ENCODE peak calls at places on chromosomes 4 and X, in seven cellular contexts. M is AG10803; Y is GM10248; E is activated CD8-positive, alpha-beta T cell treated with anti-CD3 and anti-CD28 coated beads for 36 hours; I is fibroblast of pulmonary artery; O is progenitor cell of endocrine pancreas; W is left ventricle myocardium inferior. C is an unnamed sample.

GRCh38 chr4:187464561-187464960 is 531.0 kb upstream of the ZFP42 start:
- DNase-seq in M (no peak), Y (no peak), E (no peak), I (no peak), O (no peak), W (no peak), C (no peak)

GRCh38 chr4:98516441-98517323 is 141.7 kb downstream of the TSPAN5 start:
- DNase-seq in M (peak; percentile 54), Y (no peak), E (no peak), I (peak; percentile 37), O (no peak), W (no peak), C (no peak)

GRCh38 chrX:132025085-132025484 is 2.0 kb downstream of the STK26 start:
- DNase-seq in M (no peak), Y (no peak), E (peak; percentile 49), I (no peak), O (no peak), W (no peak), C (no peak)

GRCh38 chr4:6771229-6771671 is 11.3 kb upstream of the KIAA0232 start:
- DNase-seq in M (peak; percentile 85), Y (no peak), E (no peak), I (no peak), O (no peak), W (peak; percentile 78), C (peak; percentile 61)

GRCh38 chrX:12711435-12712040 is 79.7 kb upstream of the PRPS2 start:
- DNase-seq in M (no peak), Y (no peak), E (no peak), I (no peak), O (no peak), W (no peak), C (no peak)

GRCh38 chr4:40357738-40358137 is 22.6 kb downstream of the CHRNA9 start:
- DNase-seq in M (no peak), Y (no peak), E (no peak), I (no peak), O (no peak), W (no peak), C (no peak)

GRCh38 chrX:68443155-68443868 is 10.0 kb upstream of the OPHN1 start:
- DNase-seq in M (peak; percentile 67), Y (no peak), E (peak; percentile 36), I (peak; percentile 45), O (no peak), W (peak; percentile 21), C (no peak)

GRCh38 chrX:14694631-14695030 is 165.3 kb downstream of the GLRA2 start:
- DNase-seq in M (peak; percentile 78), Y (no peak), E (no peak), I (peak; percentile 2), O (no peak), W (no peak), C (no peak)

GRCh38 chr4:76545161-76545884 is 110.3 kb downstream of the SHROOM3 start:
- DNase-seq in M (peak; percentile 35), Y (no peak), E (peak; percentile 4), I (no peak), O (no peak), W (no peak), C (no peak)

GRCh38 chrX:20254712-20255299 is 11.9 kb downstream of the RPS6KA3 start:
- DNase-seq in M (peak; percentile 21), Y (no peak), E (no peak), I (peak; percentile 46), O (no peak), W (no peak), C (no peak)

GRCh38 chr4:76611164-76611563 is 176.1 kb downstream of the SHROOM3 start:
- DNase-seq in M (peak; percentile 69), Y (no peak), E (no peak), I (peak; percentile 56), O (no peak), W (no peak), C (no peak)

GRCh38 chr4:189301692-189302091 is 639.0 kb upstream of the FRG1 start:
- DNase-seq in M (no peak), Y (no peak), E (no peak), I (no peak), O (no peak), W (no peak), C (no peak)

GRCh38 chr4:164807611-164808010 is 53.7 kb downstream of the SMIM31 start:
- DNase-seq in M (no peak), Y (no peak), E (no peak), I (no peak), O (no peak), W (no peak), C (no peak)

GRCh38 chr4:154854362-154854761 is 73.3 kb downstream of the RBM46 start:
- DNase-seq in M (no peak), Y (no peak), E (no peak), I (peak; percentile 52), O (no peak), W (no peak), C (no peak)
- TF ChIP-seq CTCF in M (peak; percentile 28), Y (no peak), E (no peak), I (peak; percentile 44), O (peak; percentile 58), W (peak; percentile 49), C (peak; percentile 57)

GRCh38 chrX:17805120-17805519 is 56.0 kb downstream of the RAI2 start:
- DNase-seq in M (no peak), Y (no peak), E (no peak), I (no peak), O (no peak), W (no peak), C (no peak)
- TF ChIP-seq CTCF in M (no peak), Y (no peak), E (no peak), I (no peak), O (peak; percentile 30), W (no peak), C (peak; percentile 16)

DNA sequence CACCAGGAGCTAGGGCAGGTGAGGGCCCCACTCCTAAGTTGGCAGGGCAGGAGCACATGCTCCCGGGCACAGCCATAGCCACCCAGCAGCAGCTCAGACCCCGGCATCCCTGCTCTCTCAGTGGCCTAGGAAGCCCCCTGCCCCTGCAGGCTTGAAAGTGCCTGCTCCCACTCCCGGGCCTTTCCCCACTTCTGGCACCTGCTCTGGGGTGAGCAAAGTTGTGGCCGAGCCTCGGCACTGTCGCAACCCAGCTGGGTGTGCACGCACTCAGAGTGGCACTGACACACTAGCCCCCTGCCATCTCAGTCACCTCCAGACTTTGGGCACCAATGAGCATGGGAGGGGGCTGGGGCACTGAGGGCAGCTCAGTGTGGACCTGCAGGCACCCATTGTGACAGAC is 60.8 kb upstream of the CDKN2AIP start:
- DNase-seq in M (no peak), Y (no peak), E (no peak), I (no peak), O (no peak), W (no peak), C (no peak)
- TF ChIP-seq CTCF in M (no peak), Y (no peak), E (no peak), I (no peak), O (no peak), W (no peak), C (no peak)

GRCh38 chr4:111798840-111799239 is 346.4 kb upstream of the FAM241A start:
- DNase-seq in M (no peak), Y (no peak), E (no peak), I (no peak), O (no peak), W (no peak), C (no peak)
- TF ChIP-seq CTCF in M (peak; percentile 18), Y (no peak), E (no peak), I (no peak), O (peak; percentile 52), W (no peak), C (peak; percentile 15)

DNA sequence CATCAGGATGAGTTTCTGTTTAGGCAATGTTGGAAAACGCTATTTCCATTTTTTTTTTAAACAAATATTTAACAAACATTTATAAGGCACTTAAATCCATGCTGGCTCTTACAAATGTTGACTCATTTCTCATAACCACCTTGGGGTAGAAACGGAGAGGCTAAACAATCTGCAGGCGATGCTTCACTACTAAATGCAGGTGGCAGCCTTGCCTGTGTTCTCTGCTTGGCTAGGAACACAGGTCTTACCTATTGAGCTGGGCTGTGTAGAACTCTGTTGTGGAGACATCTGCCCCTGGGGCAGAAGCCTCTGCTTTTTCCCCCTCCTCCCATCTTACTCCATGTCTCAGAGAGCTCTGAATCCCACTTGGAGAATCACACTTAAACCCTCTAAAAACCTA is 1.4 kb upstream of the CXCL1 start:
- DNase-seq in M (no peak), Y (no peak), E (no peak), I (no peak), O (no peak), W (no peak), C (no peak)
- TF ChIP-seq CTCF in M (no peak), Y (no peak), E (no peak), I (no peak), O (no peak), W (no peak), C (no peak)

C was measured in glutamatergic neuron.